ENCODE peak calls at places on chromosomes 11 and 22, in six cellular contexts. V is psoas muscle, N is neuronal stem cell, G is SJSA1, K is mammary epithelial cell, W is H1. Q is an unnamed sample.
A peak's percentile ranks its signal among the peaks of the same experiment; 100 is the strongest.

GRCh38 chr11:70885721-70886305 is 366.6 kb downstream of the SHANK2 start:
- DNase-seq in W (no peak), N (no peak), G (peak; percentile 92), K (no peak), V (no peak), Q (no peak)

GRCh38 chr11:114938799-114939198 is 260.5 kb downstream of the NXPE2 start:
- DNase-seq in W (no peak), N (no peak), V (no peak), G (no peak), K (no peak), Q (no peak)

GRCh38 chr11:131186629-131187075 is 183.8 kb upstream of the NTM start:
- DNase-seq in V (no peak), W (peak; percentile 61), N (no peak), G (no peak), K (no peak), Q (peak; percentile 82)

GRCh38 chr11:74535371-74536118 is 42.0 kb upstream of the LIPT2 start:
- DNase-seq in W (peak; percentile 24), K (no peak), N (no peak), V (no peak), G (no peak), Q (no peak)

GRCh38 chr22:49364398-49364797 is 463.3 kb downstream of the BRD1 start:
- DNase-seq in N (no peak), K (no peak), W (no peak), G (no peak), V (no peak), Q (no peak)

GRCh38 chr22:46769706-46770105 is 7.3 kb downstream of the TBC1D22A start:
- DNase-seq in V (no peak), G (no peak), N (no peak), K (no peak), W (no peak), Q (no peak)

GRCh38 chr22:46571642-46572250 is 34.3 kb upstream of the CELSR1 start:
- DNase-seq in N (no peak), W (no peak), K (no peak), V (peak; percentile 4), G (no peak), Q (no peak)

GRCh38 chr22:17159504-17159951 is 451 bp upstream of the HDHD5 start:
- DNase-seq in W (no peak), K (peak; percentile 64), G (no peak), V (no peak), N (no peak), Q (no peak)

GRCh38 chr11:36564376-36565032 is 3.3 kb upstream of the RAG1 start:
- DNase-seq in N (peak; percentile 46), K (peak; percentile 38), W (peak; percentile 53), G (no peak), V (no peak), Q (peak; percentile 81)

GRCh38 chr11:13009476-13009920 is 382 bp downstream of the RASSF10 start:
- DNase-seq in N (peak; percentile 48), G (no peak), W (no peak), V (peak; percentile 50), K (no peak), Q (no peak)

DNA sequence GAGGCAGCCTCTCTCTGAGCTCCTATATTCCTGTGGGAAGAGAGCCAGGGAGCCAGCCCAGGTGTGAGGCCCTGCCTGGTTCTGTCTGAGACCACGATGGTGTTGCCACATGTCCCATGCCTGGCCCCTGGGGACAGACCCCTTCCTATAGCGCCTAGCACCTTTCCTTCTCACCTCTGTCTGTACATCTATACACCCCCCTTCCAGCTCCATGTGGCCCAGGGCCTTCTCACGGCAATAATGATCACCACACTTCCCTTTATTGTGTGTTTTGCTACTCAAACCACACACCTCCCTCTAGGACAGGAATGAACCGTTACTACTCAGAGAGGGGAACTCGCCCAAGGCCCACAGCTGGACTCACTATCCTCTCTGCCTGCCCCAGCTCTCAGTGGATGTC is 12.8 kb downstream of the CD82 start:
- DNase-seq in K (no peak), W (no peak), G (no peak), N (no peak), V (peak; percentile 35), Q (no peak)
- H3K4me1 ChIP-seq in K (peaks cover 51% of the 10 kb centered on the region), W (no peaks in the 10 kb centered on the region), G (peaks cover 19% of the 10 kb centered on the region), N (peaks cover 23% of the 10 kb centered on the region), V (peaks cover 16% of the 10 kb centered on the region), Q (no peaks in the 10 kb centered on the region)

GRCh38 chr22:32837142-32837541 is 35.6 kb downstream of the TIMP3 start:
- DNase-seq in W (no peak), G (no peak), N (no peak), V (no peak), K (no peak), Q (no peak)
- H3K4me1 ChIP-seq in W (no peaks in the 10 kb centered on the region), G (no peaks in the 10 kb centered on the region), N (peaks cover 15% of the 10 kb centered on the region), V (peaks cover 28% of the 10 kb centered on the region), K (peaks cover 4% of the 10 kb centered on the region), Q (no peaks in the 10 kb centered on the region)

DNA sequence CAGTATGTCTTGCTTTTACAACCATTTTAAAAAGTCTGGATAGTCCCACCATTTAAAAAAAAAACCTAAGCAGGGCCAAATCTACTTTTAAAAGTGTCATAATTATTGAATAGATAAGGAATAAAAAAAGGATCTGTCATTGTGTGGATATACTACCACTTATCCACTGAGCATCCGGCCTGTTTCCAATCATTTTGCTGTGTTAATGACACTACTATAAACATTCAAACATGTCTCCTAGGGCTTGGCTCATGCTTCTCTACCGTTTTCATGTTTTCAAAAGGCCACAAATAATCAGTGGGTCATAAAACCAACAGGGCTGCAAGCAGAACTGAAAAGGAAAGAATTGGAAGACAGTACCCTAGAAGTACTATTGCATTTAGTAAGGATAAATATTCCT is 12.5 kb upstream of the C22orf39 start:
- DNase-seq in W (no peak), V (no peak), N (no peak), K (no peak), G (no peak), Q (no peak)
- H3K4me1 ChIP-seq in W (no peaks in the 10 kb centered on the region), V (no peaks in the 10 kb centered on the region), N (peaks cover 2% of the 10 kb centered on the region), K (peaks cover 6% of the 10 kb centered on the region), G (peaks cover 54% of the 10 kb centered on the region), Q (no peaks in the 10 kb centered on the region)

DNA sequence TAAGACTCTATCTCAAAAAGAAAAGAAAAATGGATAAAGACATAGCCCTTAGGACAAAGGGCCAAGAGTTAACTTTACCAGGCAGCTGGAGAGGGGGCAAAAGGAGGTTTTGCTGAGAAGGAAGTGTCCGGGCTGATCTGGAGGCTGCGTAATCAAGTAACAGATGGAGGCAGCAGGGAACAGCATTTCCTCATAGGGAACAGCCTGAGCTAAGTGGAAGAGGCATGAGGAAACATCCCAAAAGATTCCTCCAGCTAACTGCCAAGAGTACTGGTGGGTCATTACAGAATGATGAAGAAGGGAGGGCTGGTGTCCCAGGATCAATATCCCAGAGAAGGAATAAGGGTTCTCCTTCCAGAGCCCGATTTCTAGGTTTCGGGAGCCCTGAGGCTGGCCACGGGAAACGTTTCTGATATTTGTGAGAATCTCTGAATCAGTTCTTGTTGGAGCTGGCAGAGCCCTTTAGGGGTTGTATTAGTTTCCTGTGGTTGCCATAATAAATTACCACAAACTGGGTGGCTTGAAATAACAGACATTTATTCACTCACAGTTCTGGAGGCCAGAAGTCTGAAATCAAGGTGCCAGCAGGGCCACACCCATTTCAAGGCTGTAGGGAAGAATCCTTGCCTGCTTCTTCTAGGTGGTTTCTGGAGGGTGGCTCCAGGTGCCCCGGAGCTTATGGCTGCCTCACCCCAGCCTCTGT is 21.2 kb downstream of the LIF start:
- DNase-seq in W (no peak), K (peak; percentile 84), N (no peak), V (no peak), G (no peak), Q (no peak)
- H3K4me1 ChIP-seq in W (peaks cover 5% of the 10 kb centered on the region), K (peaks cover 61% of the 10 kb centered on the region), N (peaks cover 7% of the 10 kb centered on the region), V (no peaks in the 10 kb centered on the region), G (peaks cover 58% of the 10 kb centered on the region), Q (no peaks in the 10 kb centered on the region)

DNA sequence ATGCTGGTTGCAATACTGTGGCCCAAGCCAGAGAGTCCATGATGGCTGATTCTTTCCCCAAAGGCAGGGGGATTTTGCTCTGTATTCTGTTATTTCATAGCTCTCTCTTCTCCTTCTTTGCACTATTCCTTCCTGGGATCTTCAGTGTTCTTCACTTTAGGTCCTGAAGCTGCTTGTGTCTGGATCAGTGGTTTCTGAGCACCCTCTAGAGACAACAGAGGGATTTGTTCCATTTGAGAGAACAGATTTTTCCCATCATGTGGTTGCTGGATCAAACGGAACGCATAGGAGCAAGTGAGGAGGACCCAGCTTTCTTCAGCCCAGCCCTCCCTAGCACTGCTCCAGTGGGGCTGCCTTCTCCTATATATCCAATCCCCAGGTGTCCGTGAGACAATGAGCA is 68.7 kb upstream of the SYN3 start:
- DNase-seq in N (peak; percentile 23), G (no peak), W (no peak), V (no peak), K (peak; percentile 37), Q (peak; percentile 51)
- H3K4me1 ChIP-seq in N (no peaks in the 10 kb centered on the region), G (no peaks in the 10 kb centered on the region), W (no peaks in the 10 kb centered on the region), V (no peaks in the 10 kb centered on the region), K (no peaks in the 10 kb centered on the region), Q (no peaks in the 10 kb centered on the region)